ENCODE peak calls at places on chromosomes 1 and 21, in four cellular contexts. W is dorsolateral prefrontal cortex, V is MM.1S, E is heart left ventricle. Y is an unnamed sample.

GRCh38 chr1:234302334-234302962 is 70.8 kb upstream of the COA6 start:
- DNase-seq in E (no peak), W (no peak), V (no peak), Y (no peak)

GRCh38 chr1:107702946-107703571 is 261.9 kb downstream of the VAV3 start:
- DNase-seq in V (no peak), E (no peak), W (no peak), Y (no peak)

GRCh38 chr1:10755977-10756521 is 40.4 kb downstream of the CASZ1 start:
- DNase-seq in V (peak), W (no peak), E (peak), Y (peak)

GRCh38 chr1:54995835-54996234 is 2.9 kb upstream of the BSND start:
- DNase-seq in E (no peak), W (no peak), V (no peak), Y (no peak)

GRCh38 chr1:216181590-216181989 is 241.7 kb downstream of the USH2A start:
- DNase-seq in V (no peak), W (no peak), E (no peak), Y (no peak)

GRCh38 chr1:88655685-88656299 is 28.3 kb upstream of the PKN2 start:
- DNase-seq in V (peak), E (no peak), W (no peak), Y (peak)

GRCh38 chr1:211604548-211604947 is 25.6 kb upstream of the SLC30A1 start:
- DNase-seq in V (no peak), E (no peak), W (no peak), Y (no peak)

GRCh38 chr1:116944613-116945012 is 34.9 kb downstream of the PTGFRN start:
- DNase-seq in E (no peak), V (no peak), W (no peak), Y (no peak)

GRCh38 chr1:158931055-158931737 is at the start of gene PYHIN1:
- DNase-seq in E (no peak), W (no peak), V (peak), Y (no peak)

GRCh38 chr1:68317543-68317942 is 85.2 kb upstream of the WLS start:
- DNase-seq in E (no peak), V (no peak), W (no peak), Y (no peak)

DNA sequence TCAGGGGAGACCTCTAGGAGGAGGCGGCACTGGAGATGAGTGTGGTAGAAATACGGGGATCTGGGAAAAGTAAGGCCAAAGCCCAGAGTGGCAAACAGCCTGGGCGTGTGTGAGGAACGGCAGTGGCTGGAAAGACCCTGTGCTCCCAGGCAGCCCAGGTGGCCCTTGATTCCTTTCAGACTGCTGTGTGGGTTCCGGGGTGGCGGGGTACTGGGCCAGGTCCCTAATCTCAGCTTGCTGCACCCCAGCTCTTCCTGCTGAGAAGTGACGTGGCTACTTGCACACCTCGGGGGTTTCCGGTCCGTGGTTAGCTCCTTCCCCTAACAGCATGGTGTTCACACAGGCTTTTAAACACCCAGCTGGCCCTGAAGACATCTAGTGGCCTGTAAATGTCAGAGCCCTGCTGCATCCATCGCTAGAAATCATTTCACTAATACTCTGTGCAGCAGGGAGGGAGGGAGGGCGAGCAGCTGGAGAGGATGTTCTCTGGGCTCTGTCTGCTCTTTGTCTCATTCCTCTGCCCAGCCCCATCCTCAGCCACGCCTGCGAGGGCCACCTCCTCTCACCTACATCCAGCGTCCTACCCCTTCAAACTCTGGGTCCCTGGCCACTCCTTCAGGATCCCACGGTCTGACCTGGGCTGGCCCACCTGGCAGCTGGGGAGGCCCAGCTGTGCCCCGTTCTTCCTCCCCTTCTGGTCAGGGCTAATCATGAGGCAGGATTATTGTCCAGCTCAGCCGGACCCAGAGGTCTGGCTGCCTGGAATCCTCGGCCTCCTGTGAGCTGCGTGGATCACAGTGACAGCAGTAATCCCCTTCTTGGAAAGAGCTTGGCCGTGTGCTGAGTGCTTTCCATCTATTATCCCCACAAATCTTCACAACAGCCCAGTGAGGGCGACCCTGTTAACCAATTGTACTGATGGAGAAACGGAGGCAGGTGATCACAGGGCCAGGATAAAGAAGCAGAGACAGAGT is 7.2 kb downstream of the ZDHHC18 start:
- DNase-seq in W (no peak), V (peak), E (peak), Y (peak)
- H3K4me3 ChIP-seq in W (no peak), V (peak), E (peak), Y (no peak)

DNA sequence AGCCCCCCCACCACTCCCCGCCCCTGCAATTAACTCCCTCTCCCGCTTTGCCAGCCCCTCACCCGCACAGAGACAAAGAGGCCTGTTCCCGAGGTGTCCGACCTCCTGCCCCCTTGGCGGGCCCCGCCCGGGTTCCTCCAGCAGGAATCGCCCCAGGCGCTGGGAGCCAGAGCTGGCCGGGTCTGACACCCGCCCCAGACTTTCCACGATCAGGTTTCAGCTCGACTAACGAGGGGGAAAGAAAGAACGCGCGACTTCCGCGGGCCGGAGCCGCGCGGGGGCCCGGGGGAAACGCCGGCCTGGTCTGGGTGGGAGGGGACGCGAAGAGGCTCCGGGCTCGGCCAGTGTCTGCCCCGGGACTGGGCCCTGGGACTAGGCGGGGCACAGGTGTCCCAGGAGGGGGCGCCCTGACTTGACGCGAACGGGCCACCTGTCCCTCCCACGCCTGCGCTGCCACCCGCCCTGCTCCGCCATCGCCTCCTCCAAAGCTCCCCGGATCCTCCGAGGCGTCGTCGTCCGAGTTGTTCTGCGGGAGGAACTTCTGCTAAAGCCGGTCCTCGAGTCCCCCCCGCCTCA is 36.3 kb upstream of the HHAT start:
- DNase-seq in V (peak), W (peak), E (peak), Y (peak)
- TF ChIP-seq CTCF in V (peak), W (peak), E (peak), Y (no peak)

GRCh38 chr21:28928578-28929124 is 64.0 kb downstream of the LTN1 start:
- DNase-seq in V (no peak), E (no peak), W (no peak), Y (peak)

GRCh38 chr21:28922368-28922767 is 70.3 kb downstream of the LTN1 start:
- DNase-seq in E (no peak), W (no peak), V (no peak), Y (no peak)

GRCh38 chr21:28927122-28927521 is 65.6 kb downstream of the LTN1 start:
- DNase-seq in E (no peak), V (no peak), W (no peak), Y (no peak)

DNA sequence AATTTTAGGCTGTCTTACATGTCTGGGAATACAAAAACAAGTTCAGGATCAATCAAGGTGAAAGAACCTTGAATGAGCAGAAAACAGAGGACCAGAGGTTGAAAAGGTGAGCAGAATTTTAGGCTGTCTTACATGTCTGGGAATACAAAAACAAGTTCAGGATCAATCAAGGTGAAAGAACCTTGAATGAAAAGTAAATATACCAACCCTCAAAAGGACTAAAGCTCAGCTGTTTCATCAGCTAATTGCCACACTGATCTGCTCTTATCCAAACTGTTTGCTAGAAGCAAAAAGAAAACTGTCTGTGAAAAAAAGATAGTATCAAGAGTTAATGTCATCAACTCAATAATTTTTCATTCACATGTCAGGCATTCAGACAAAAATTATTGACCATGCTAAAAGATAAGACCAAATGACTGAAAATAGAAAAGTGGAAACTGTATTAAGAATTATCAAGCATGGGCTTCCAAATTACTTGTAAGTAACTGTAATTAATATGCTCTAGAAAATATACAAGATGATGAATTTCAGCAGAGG is 69.2 kb downstream of the LTN1 start:
- DNase-seq in E (no peak), W (no peak), V (no peak), Y (no peak)
- H3K4me3 ChIP-seq in E (no peak), W (no peak), V (no peak), Y (no peak)

GRCh38 chr1:66357478-66358197 is 176.3 kb upstream of the SGIP1 start:
- DNase-seq in E (no peak), W (no peak), V (no peak), Y (peak)

GRCh38 chr1:66359815-66360214 is 174.1 kb upstream of the SGIP1 start:
- DNase-seq in V (no peak), W (no peak), E (no peak), Y (no peak)

GRCh38 chr1:66356605-66357004 is 177.3 kb upstream of the SGIP1 start:
- DNase-seq in W (no peak), V (no peak), E (no peak), Y (no peak)

GRCh38 chr1:66364578-66365391 is 169.2 kb upstream of the SGIP1 start:
- DNase-seq in E (no peak), V (no peak), W (no peak), Y (no peak)

DNA sequence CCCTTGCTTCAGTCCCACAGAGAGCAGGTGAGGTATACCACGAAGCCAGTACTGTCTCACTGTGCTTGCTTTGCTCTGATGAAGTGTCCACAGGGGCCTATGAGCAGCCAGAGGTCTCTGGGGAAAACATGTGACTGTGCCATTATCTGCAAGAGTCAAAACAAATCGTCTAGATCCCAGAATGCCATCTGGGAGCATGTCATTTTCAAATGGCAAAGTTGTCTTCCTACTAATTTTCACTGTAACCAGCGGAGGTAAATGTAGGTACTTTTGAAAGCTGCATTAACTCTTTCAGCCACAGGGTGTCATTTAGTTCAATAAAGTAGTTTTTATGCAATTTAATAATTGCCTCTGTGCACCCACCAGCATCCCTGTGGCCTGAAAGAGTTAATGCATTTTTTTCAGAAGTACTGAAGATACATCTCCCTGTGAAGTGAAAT is 173.6 kb upstream of the SGIP1 start:
- DNase-seq in V (no peak), E (no peak), W (no peak), Y (no peak)
- TF ChIP-seq CTCF in V (peak), E (no peak), W (no peak), Y (peak)

GRCh38 chr1:154861607-154862094 is 8.4 kb downstream of the KCNN3 start:
- DNase-seq in V (no peak), E (peak), W (no peak), Y (peak)

GRCh38 chr1:154859786-154860153 is 10.3 kb downstream of the KCNN3 start:
- DNase-seq in E (no peak), V (peak), W (no peak), Y (no peak)

GRCh38 chr1:154859151-154859785 is 10.8 kb downstream of the KCNN3 start:
- DNase-seq in W (no peak), E (no peak), V (no peak), Y (no peak)

GRCh38 chr1:154857441-154858215 is 12.5 kb downstream of the KCNN3 start:
- DNase-seq in E (no peak), V (no peak), W (no peak), Y (no peak)

GRCh38 chr1:154860154-154860870 is 9.8 kb downstream of the KCNN3 start:
- DNase-seq in W (no peak), E (no peak), V (peak), Y (no peak)
- H3K4me3 ChIP-seq in W (no peak), E (no peak), V (peak), Y (no peak)

DNA sequence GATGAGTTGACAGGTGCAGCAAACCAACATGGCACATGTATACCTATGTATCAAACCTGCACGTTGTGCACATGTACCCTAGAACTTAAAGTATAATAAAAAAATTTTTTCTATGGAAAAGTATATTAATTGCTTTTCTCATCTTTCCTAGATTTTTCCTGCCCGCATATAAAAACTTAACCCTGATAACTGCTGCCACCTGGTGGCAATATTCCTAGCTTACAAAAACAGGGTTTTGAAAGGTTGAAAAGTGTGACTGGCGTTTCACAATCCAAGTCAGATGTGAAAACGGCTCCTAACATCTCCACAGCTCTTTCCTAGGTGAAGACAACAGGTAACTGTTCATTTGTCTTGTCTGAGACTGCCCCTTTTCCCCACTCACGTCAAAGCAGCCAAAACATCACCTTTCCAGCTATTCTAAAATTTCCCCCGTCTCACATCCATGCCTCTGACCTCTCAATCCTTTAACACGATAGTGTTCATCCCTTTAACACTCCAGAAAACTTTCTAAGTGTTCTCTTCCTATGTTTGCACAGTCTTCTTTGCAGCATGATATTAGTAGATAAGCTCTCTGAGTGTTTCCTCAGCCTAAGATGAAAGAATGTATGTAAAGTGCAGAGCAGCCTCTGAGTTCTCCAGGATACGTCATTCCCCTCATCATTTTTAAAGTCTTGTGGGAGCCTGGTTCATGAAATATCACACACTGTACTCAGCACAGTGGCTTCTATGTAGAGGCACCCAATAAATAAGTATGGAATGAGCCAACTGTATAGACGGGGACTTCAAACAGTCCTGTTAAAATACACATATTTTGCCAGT is 27.5 kb downstream of the OVGP1 start:
- DNase-seq in E (no peak), W (peak), V (peak), Y (peak)
- TF ChIP-seq CTCF in E (peak), W (peak), V (peak), Y (peak)

DNA sequence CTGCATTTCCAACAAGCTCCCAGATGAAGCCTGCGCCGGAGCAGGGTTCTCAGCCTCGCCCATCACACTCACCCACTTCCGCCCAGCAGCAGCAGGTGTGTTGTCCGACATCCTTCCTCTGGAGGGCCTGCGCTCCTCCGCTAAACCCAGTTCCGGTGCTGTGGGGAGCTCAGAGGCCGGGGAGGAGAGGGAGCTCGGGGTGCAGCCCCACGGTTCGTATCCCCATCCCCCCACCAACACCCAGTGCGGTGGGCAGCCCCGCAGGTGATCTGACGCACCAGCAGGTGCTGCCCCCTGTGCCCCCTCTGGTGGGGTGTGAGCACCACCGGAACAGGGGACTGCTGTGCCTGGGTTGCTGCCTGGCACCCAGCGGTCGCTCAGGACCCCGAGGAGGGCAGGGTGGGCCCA is 3.4 kb upstream of the PEX10 start:
- DNase-seq in E (no peak), W (no peak), V (peak), Y (no peak)
- H3K4me3 ChIP-seq in E (peak), W (no peak), V (peak), Y (no peak)

GRCh38 chr1:150515328-150516049 is at the start of gene FALEC:
- DNase-seq in V (peak), W (peak), E (peak), Y (peak)

GRCh38 chr1:150514260-150514659 is 1.3 kb upstream of the FALEC start:
- DNase-seq in E (no peak), V (no peak), W (no peak), Y (no peak)

GRCh38 chr1:150516616-150517015 is 1.1 kb downstream of the FALEC start:
- DNase-seq in W (no peak), V (no peak), E (no peak), Y (peak)

GRCh38 chr1:150514913-150515327 is 632 bp upstream of the FALEC start:
- DNase-seq in W (no peak), E (no peak), V (no peak), Y (no peak)

DNA sequence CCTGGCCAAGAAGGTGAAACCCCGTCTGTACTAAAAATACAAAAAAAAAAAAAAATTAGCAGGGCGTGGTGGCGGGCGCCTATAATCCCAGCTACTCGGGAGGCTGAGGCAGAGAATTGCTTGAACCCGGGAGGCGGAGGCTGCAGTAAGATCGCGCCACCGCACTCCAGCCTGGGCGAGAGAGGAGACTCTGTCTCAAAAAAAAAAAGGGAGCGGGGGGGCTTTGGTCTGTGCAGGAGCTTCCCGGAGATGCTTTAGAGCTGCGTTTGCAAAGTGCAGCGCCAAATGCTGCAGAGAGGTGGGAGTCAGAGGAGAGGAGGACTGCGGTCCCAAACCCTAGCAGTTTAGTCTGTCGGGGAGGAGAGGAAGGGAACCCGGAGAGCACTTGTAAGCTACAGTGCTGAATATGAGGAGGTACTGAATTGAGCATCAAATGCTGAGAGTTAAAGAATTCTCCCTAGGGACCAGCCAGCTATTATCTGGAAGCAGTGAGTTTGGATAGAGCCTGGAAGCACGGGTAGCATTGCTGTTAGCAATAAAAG is 569 bp downstream of the FALEC start:
- DNase-seq in W (no peak), E (no peak), V (peak), Y (no peak)
- TF ChIP-seq CTCF in W (no peak), E (no peak), V (no peak), Y (no peak)